ENCODE peak calls at places on chromosomes 6 and 20, in four cellular contexts. D, Z, F and L are unnamed samples.

GRCh38 chr6:19502301-19502700 is 334.9 kb upstream of the ID4 start:
- DNase-seq in D (no peak), Z (no peak), F (no peak), L (no peak)

GRCh38 chr20:5893052-5893451 is 57.3 kb downstream of the TRMT6 start:
- DNase-seq in D (no peak), Z (no peak), F (no peak), L (no peak)

GRCh38 chr6:46655803-46656202 is 3.0 kb downstream of the SLC25A27 start:
- DNase-seq in D (no peak), Z (no peak), F (peak), L (no peak)

GRCh38 chr6:150599199-150600002 is at the start of gene PLEKHG1:
- DNase-seq in D (peak), Z (peak), F (peak), L (peak)

GRCh38 chr6:36838896-36839818 is at the start of gene CPNE5:
- DNase-seq in D (no peak), Z (no peak), F (no peak), L (no peak)

GRCh38 chr20:31869942-31870702 is at the start of the genes DUSP15 and TTLL9:
- DNase-seq in D (peak), Z (peak), F (no peak), L (no peak)

GRCh38 chr6:165117806-165118205 is 191.6 kb downstream of the C6orf118 start:
- DNase-seq in D (no peak), Z (no peak), F (no peak), L (no peak)

GRCh38 chr6:107716688-107717089 is 107.4 kb downstream of the SCML4 start:
- DNase-seq in D (no peak), Z (no peak), F (peak), L (peak)

GRCh38 chr6:142884214-142885035 is 60.6 kb downstream of the HIVEP2 start:
- DNase-seq in D (no peak), Z (no peak), F (no peak), L (no peak)

GRCh38 chr20:61436268-61436667 is 184.2 kb downstream of the CDH4 start:
- DNase-seq in D (no peak), Z (no peak), F (no peak), L (peak)

GRCh38 chr6:158053377-158054313 is 72.0 kb downstream of the SYNJ2 start:
- DNase-seq in D (no peak), Z (no peak), F (no peak), L (no peak)

GRCh38 chr6:105592329-105592728 is 189.4 kb upstream of the PREP start:
- DNase-seq in D (no peak), Z (no peak), F (peak), L (peak)

GRCh38 chr20:36550797-36551299 is 9.5 kb downstream of the MYL9 start:
- DNase-seq in D (no peak), Z (no peak), F (no peak), L (peak)

GRCh38 chr6:125201961-125202729 is 48.6 kb downstream of the TPD52L1 start:
- DNase-seq in D (peak), Z (peak), F (peak), L (peak)

GRCh38 chr6:165484178-165484889 is 174.9 kb upstream of the C6orf118 start:
- DNase-seq in D (no peak), Z (no peak), F (no peak), L (no peak)

GRCh38 chr20:3011752-3012151 is 31.7 kb upstream of the GNRH2 start:
- DNase-seq in D (no peak), Z (no peak), F (no peak), L (no peak)

GRCh38 chr6:84639396-84639795 is 125.0 kb downstream of the TBX18 start:
- DNase-seq in D (no peak), Z (no peak), F (no peak), L (no peak)

GRCh38 chr6:160882741-160883340 is 108.7 kb upstream of the MAP3K4 start:
- DNase-seq in D (no peak), Z (no peak), F (no peak), L (peak)

GRCh38 chr20:37327748-37328147 is 18.2 kb upstream of the SRC start:
- DNase-seq in D (peak), Z (no peak), F (no peak), L (peak)

GRCh38 chr6:34934516-34934915 is 45.5 kb downstream of the ANKS1A start:
- DNase-seq in D (peak), Z (peak), F (no peak), L (peak)

GRCh38 chr6:100366419-100366818 is 98.3 kb downstream of the SIM1 start:
- DNase-seq in D (no peak), Z (no peak), F (peak), L (peak)

GRCh38 chr6:53752440-53752839 is 42.4 kb upstream of the LRRC1 start:
- DNase-seq in D (no peak), Z (no peak), F (no peak), L (no peak)

GRCh38 chr6:43291708-43292107 is 6.4 kb upstream of the SLC22A7 start:
- DNase-seq in D (no peak), Z (no peak), F (no peak), L (no peak)

GRCh38 chr6:36997811-36998722 is 7.4 kb upstream of the FGD2 start:
- DNase-seq in D (peak), Z (peak), F (no peak), L (no peak)

GRCh38 chr6:36683145-36683655 is 4.7 kb downstream of the CDKN1A start:
- DNase-seq in D (peak), Z (peak), F (no peak), L (no peak)

GRCh38 chr6:1770435-1770843 is 160.7 kb downstream of the FOXC1 start:
- DNase-seq in D (no peak), Z (no peak), F (no peak), L (no peak)

GRCh38 chr6:7621761-7622160 is 31.8 kb downstream of the SNRNP48 start:
- DNase-seq in D (no peak), Z (no peak), F (no peak), L (peak)

GRCh38 chr6:111096246-111096645 is 8.9 kb downstream of the SLC16A10 start:
- DNase-seq in D (peak), Z (peak), F (no peak), L (no peak)

GRCh38 chr6:52077180-52077884 is 10.1 kb downstream of the PKHD1 start:
- DNase-seq in D (peak), Z (peak), F (no peak), L (no peak)

GRCh38 chr6:42200035-42200434 is 5.3 kb upstream of the GUCA1B start:
- DNase-seq in D (no peak), Z (no peak), F (peak), L (peak)

GRCh38 chr6:157985378-157986155 is 3.9 kb downstream of the SYNJ2 start:
- DNase-seq in D (peak), Z (no peak), F (no peak), L (no peak)

GRCh38 chr20:57282691-57283361 is 16.4 kb upstream of the BMP7 start:
- DNase-seq in D (no peak), Z (no peak), F (no peak), L (no peak)
- TF ChIP-seq CTCF in D (no peak), Z (no peak), F (no peak), L (no peak)

GRCh38 chr20:44809380-44810060 is 826 bp downstream of the RIMS4 start:
- DNase-seq in D (no peak), Z (no peak), F (no peak), L (no peak)
- H3K4me3 ChIP-seq in D (no peak), Z (no peak), F (peak), L (no peak)

GRCh38 chr6:87832025-87832825 is 130.2 kb upstream of the AKIRIN2 start:
- DNase-seq in D (no peak), Z (no peak), F (peak), L (peak)
- TF ChIP-seq CTCF in D (peak), Z (peak), F (peak), L (peak)

GRCh38 chr6:152130441-152130840 is 323.0 kb downstream of the ESR1 start:
- DNase-seq in D (no peak), Z (no peak), F (no peak), L (peak)
- H3K4me3 ChIP-seq in D (no peak), Z (no peak), F (no peak), L (no peak)

GRCh38 chr6:80010296-80010695 is 5.8 kb downstream of the TTK start:
- DNase-seq in D (no peak), Z (no peak), F (no peak), L (no peak)
- TF ChIP-seq CTCF in D (no peak), Z (no peak), F (no peak), L (no peak)

GRCh38 chr20:24994470-24995368 is 2.2 kb upstream of the APMAP start:
- DNase-seq in D (peak), Z (peak), F (peak), L (peak)

GRCh38 chr20:24992420-24993205 is at the start of gene APMAP:
- DNase-seq in D (peak), Z (peak), F (peak), L (peak)

GRCh38 chr20:24994186-24994465 is 1.6 kb upstream of the APMAP start:
- DNase-seq in D (no peak), Z (no peak), F (no peak), L (no peak)

GRCh38 chr20:24991897-24992419 is 593 bp downstream of the APMAP start:
- DNase-seq in D (no peak), Z (no peak), F (no peak), L (no peak)

DNA sequence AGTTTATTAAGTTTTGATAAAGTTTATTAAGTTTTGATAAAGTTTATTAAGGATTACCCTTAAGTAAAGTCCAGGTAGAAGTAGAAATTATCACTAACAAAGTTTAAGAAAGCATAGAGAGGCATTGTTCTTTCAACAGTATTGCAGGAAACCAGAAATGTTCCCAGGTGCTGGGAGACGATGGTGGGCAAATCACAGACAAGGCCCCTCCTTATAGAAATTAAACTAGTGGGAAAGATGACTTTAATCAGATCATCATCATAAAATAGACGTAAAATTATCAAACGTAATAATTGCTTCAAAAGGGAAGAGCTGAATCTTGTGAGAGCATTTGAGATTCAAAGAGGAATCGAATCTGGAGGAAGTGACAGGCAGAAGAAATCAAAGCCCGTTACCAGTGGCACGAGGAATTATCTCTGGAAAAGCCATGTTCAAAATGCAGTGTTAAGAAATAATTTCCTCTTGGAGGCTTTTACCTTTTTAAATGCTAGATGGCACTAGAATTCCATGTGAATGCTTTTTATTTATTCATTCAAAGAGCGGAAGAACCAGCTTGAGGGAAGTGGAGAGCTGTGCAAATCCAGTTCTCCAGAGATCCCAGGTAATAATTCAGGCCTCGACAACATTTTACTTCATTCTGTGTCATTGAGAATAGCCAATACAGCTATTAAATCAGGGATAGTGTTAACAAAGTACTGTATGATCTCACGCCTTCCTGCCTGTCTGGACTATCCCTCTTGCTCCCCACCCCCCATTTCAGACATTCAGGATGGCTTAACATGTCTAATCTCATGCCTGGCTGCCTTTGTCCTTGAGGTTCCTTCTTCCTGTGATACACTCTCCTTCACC is 1.0 kb upstream of the APMAP start:
- DNase-seq in D (no peak), Z (no peak), F (peak), L (peak)
- H3K4me3 ChIP-seq in D (no peak), Z (peak), F (peak), L (no peak)

DNA sequence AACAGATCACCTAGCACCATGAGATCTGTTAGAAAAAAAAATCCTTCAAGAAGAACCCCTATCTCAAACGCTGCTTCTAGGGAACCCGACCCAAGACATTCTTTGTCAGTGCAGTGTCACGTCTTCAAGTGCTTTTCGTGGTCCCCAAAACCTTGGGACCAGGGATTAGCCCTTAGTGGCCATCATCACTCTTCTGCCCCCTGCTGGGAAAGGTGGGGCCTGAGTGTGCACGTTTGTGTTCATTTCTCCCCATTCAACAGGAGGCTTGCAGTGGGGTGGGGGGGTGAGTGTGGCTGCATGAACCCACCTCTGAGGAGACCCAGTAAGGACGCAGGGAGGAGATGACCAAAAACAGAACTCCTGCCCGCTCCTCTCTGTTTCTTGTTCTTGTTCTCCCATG is 218.2 kb upstream of the RNF24 start:
- DNase-seq in D (no peak), Z (no peak), F (no peak), L (no peak)
- TF ChIP-seq CTCF in D (no peak), Z (no peak), F (no peak), L (peak)

GRCh38 chr6:89985744-89986493 is 91.7 kb downstream of the GJA10 start:
- DNase-seq in D (no peak), Z (no peak), F (no peak), L (peak)
- H3K4me3 ChIP-seq in D (no peak), Z (no peak), F (no peak), L (no peak)